ENCODE peak calls at places on chromosome 5, in ten cellular contexts. B is heart left ventricle; M is GM23248; Y is endodermal cell; J is SK-N-SH; S is SJSA1; G is mammary epithelial cell; A is GM23338; Z is CD8-positive, alpha-beta T cell; U is transverse colon. O is an unnamed sample.

GRCh38 chr5:91382530-91383026 is 539 bp downstream of the ARRDC3 start:
- DNase-seq in B (no peak), M (peak; percentile 72), Y (peak; percentile 51), J (no peak), S (no peak), G (peak; percentile 35), A (peak; percentile 49), Z (peak; percentile 32), U (peak; percentile 46), O (peak; percentile 57)

GRCh38 chr5:143186623-143187022 is 216.9 kb downstream of the NR3C1 start:
- DNase-seq in B (no peak), M (no peak), Y (no peak), J (no peak), S (no peak), G (no peak), A (no peak), Z (no peak), U (no peak), O (no peak)

GRCh38 chr5:141814064-141814982 is 63.9 kb downstream of the PCDH1 start:
- DNase-seq in B (peak; percentile 83), M (peak; percentile 49), Y (peak; percentile 98), J (peak; percentile 87), S (no peak), G (peak; percentile 36), A (peak; percentile 85), Z (peak; percentile 23), U (peak; percentile 64), O (no peak)

GRCh38 chr5:80573062-80573461 is 3.0 kb upstream of the ANKRD34B start:
- DNase-seq in B (no peak), M (no peak), Y (no peak), J (no peak), S (no peak), G (no peak), A (no peak), Z (no peak), U (no peak), O (no peak)

GRCh38 chr5:147898875-147899401 is 7.4 kb downstream of the C5orf46 start:
- DNase-seq in B (no peak), M (no peak), Y (no peak), J (no peak), S (no peak), G (peak; percentile 87), A (no peak), Z (no peak), U (no peak), O (no peak)

GRCh38 chr5:134648425-134649162 is at the start of gene SEC24A:
- DNase-seq in B (peak; percentile 95), M (peak; percentile 96), Y (peak; percentile 96), J (peak; percentile 96), S (peak; percentile 97), G (peak; percentile 96), A (peak; percentile 97), Z (peak; percentile 78), U (peak; percentile 94), O (peak; percentile 95)

GRCh38 chr5:38291355-38291754 is 33.0 kb downstream of the EGFLAM start:
- DNase-seq in B (no peak), M (no peak), Y (no peak), J (no peak), S (no peak), G (peak; percentile 69), A (no peak), Z (no peak), U (no peak), O (no peak)

GRCh38 chr5:37668524-37669047 is 171.3 kb downstream of the GDNF start:
- DNase-seq in B (no peak), M (peak; percentile 98), Y (peak; percentile 66), J (no peak), S (peak; percentile 93), G (peak; percentile 96), A (peak; percentile 13), Z (no peak), U (peak; percentile 41), O (peak; percentile 67)

GRCh38 chr5:125607018-125607417 is 816.2 kb upstream of the GRAMD2B start:
- DNase-seq in B (no peak), M (no peak), Y (no peak), J (no peak), S (no peak), G (no peak), A (no peak), Z (no peak), U (no peak), O (no peak)

GRCh38 chr5:4553130-4553529 is 587.0 kb upstream of the ADAMTS16 start:
- DNase-seq in B (no peak), M (no peak), Y (no peak), J (no peak), S (no peak), G (no peak), A (no peak), Z (no peak), U (no peak), O (no peak)

GRCh38 chr5:4549351-4549750 is 590.8 kb upstream of the ADAMTS16 start:
- DNase-seq in B (no peak), M (no peak), Y (no peak), J (no peak), S (no peak), G (no peak), A (no peak), Z (no peak), U (no peak), O (no peak)

GRCh38 chr5:4553968-4554367 is 586.2 kb upstream of the ADAMTS16 start:
- DNase-seq in B (no peak), M (no peak), Y (no peak), J (no peak), S (no peak), G (no peak), A (peak; percentile 21), Z (no peak), U (no peak), O (no peak)

GRCh38 chr5:4548341-4548740 is 591.8 kb upstream of the ADAMTS16 start:
- DNase-seq in B (no peak), M (no peak), Y (no peak), J (no peak), S (no peak), G (no peak), A (no peak), Z (no peak), U (no peak), O (no peak)

DNA sequence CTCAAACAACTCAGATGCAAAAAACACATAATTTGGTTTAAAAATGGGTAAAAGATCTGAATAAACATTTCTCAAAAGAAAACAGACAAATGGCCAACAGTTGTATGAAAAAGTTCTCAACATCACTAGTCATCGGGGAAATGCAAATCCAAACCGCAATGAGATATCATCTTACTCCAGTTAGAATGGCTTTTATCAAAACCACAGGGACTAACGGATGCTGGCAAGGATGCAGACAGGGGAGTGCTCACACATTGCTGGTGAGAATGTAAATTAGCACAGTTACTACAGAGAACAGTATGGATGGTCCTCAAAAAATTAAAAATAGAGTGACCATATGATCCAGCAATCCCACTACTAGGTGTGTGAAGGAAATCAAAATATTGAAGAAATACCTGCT is 589.1 kb upstream of the ADAMTS16 start:
- DNase-seq in B (no peak), M (no peak), Y (no peak), J (no peak), S (no peak), G (no peak), A (no peak), Z (no peak), U (no peak), O (no peak)
- H3K4me1 ChIP-seq in B (no peaks in the 10 kb centered on the region), M (no peaks in the 10 kb centered on the region), Y (peaks cover under 1% of the 10 kb centered on the region), J (no peaks in the 10 kb centered on the region), S (peaks cover 7% of the 10 kb centered on the region), G (no peaks in the 10 kb centered on the region), A (no peaks in the 10 kb centered on the region), Z (no peaks in the 10 kb centered on the region), U (no peaks in the 10 kb centered on the region), O (no peaks in the 10 kb centered on the region)

DNA sequence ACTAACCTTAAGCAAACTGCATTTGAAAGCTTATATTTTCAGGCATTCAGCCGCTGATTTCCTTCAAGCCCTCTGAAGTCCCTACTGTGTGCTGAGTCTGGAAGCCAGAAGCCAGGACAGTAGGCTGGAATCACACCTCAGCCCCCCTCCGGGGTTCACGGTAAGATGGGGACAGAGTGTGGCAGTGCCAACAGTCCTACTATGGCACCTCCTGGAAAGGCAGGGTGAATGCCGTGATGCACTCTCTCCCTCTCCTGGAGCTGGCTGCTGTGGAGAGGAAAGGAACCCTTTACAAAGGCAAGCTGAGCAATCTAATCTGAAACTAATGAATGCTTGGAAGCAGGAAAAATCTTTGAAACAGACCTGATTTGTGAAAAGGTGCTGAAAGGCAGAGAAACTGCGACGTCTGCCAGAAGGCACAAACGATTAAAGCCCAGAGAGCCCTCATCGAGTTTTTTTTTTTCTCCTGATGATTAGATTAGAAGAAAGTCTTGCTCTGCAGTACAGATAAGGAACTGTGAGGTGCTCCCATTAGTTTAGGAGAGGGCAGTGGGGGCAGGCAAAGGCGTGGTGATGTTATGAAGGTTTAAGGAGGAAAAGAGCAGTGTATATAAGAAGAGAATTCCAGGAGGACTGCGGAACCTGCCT is 21.0 kb downstream of the ANKH start:
- DNase-seq in B (no peak), M (no peak), Y (no peak), J (peak; percentile 35), S (no peak), G (no peak), A (no peak), Z (no peak), U (no peak), O (no peak)
- H3K27ac ChIP-seq in B (no peak overlapping the region), M (no peak overlapping the region), Y (no peak overlapping the region), J (no peak overlapping the region), S (no peak overlapping the region), G (no peak overlapping the region), A (peak overlapping the region; percentile 74), Z (no peak overlapping the region), U (no peak overlapping the region), O (no peak overlapping the region)

GRCh38 chr5:127290019-127290945 is at the start of gene MEGF10:
- DNase-seq in B (no peak), M (peak; percentile 73), Y (peak; percentile 93), J (peak; percentile 83), S (peak; percentile 54), G (peak; percentile 46), A (peak; percentile 89), Z (no peak), U (peak; percentile 42), O (peak; percentile 39)
- H3K4me3 ChIP-seq in B (peak within 1 kb of the TSS; percentile 42), M (peak within 1 kb of the TSS; percentile 58), Y (peak within 1 kb of the TSS; percentile 93), J (peak within 1 kb of the TSS; percentile 63), S (no peak within 1 kb of the TSS), G (peak within 1 kb of the TSS; percentile 19), A (peak within 1 kb of the TSS; percentile 90), Z (no peak within 1 kb of the TSS), U (peak within 1 kb of the TSS; percentile 14), O (peak within 1 kb of the TSS; percentile 75)

DNA sequence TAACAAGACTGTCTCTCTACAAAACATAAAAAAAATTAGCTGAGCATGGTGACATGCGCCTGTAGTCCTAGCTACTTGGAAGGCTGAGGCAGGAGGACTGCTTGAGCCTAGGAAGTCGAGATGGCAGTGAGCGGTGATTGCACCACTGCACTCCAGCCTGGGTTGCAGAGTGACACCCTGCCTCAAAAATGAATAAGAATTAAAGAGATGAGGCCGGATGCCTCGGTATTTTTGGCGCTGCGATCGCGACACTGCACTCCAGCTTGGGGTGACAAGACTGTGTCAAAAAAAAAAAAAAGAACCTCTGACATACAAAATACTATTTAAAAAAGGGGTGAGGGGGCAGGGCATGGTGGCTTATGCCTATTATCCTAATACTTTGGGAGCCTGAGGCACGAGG is 7.3 kb downstream of the GPBP1 start:
- DNase-seq in B (no peak), M (no peak), Y (no peak), J (no peak), S (no peak), G (no peak), A (no peak), Z (no peak), U (no peak), O (no peak)
- H3K4me1 ChIP-seq in B (peaks cover 75% of the 10 kb centered on the region), M (peaks cover 48% of the 10 kb centered on the region), Y (no peaks in the 10 kb centered on the region), J (no peaks in the 10 kb centered on the region), S (peaks cover 15% of the 10 kb centered on the region), G (peaks cover 18% of the 10 kb centered on the region), A (peaks cover 46% of the 10 kb centered on the region), Z (peaks cover 71% of the 10 kb centered on the region), U (peaks cover 6% of the 10 kb centered on the region), O (peaks cover 44% of the 10 kb centered on the region)